ENCODE peak calls at places on chromosome 13, in six cellular contexts. V is body of pancreas, X is WERI-Rb-1, B is stomach, H is left lung, Q is esophagus squamous epithelium. R is an unnamed sample.

GRCh38 chr13:54945978-54946377 is 1917.4 kb downstream of the OLFM4 start:
- DNase-seq in H (no peak), X (no peak), Q (no peak), V (no peak), B (no peak), R (no peak)

GRCh38 chr13:83414393-83414792 is 467.9 kb downstream of the SLITRK1 start:
- DNase-seq in Q (no peak), H (no peak), X (no peak), B (no peak), V (no peak), R (no peak)

GRCh38 chr13:97344250-97345175 is 89.5 kb upstream of the RAP2A start:
- DNase-seq in B (peak), H (no peak), V (peak), Q (no peak), X (peak), R (peak)

GRCh38 chr13:86922936-86923335 is 748.2 kb upstream of the SLITRK5 start:
- DNase-seq in Q (no peak), B (no peak), H (no peak), V (no peak), X (no peak), R (no peak)

GRCh38 chr13:48908381-48909087 is 67.2 kb upstream of the FNDC3A start:
- DNase-seq in V (no peak), H (no peak), B (no peak), X (no peak), Q (no peak), R (no peak)

GRCh38 chr13:78623132-78623531 is 19.8 kb upstream of the POU4F1 start:
- DNase-seq in H (no peak), B (no peak), X (no peak), Q (no peak), V (no peak), R (no peak)

GRCh38 chr13:93775027-93775426 is 548.4 kb downstream of the GPC6 start:
- DNase-seq in X (no peak), V (no peak), Q (no peak), H (no peak), B (no peak), R (no peak)

GRCh38 chr13:32087955-32088747 is 56.6 kb downstream of the FRY start:
- DNase-seq in B (no peak), V (no peak), Q (no peak), H (no peak), X (no peak), R (no peak)

GRCh38 chr13:75145926-75146325 is 336.0 kb downstream of the TBC1D4 start:
- DNase-seq in H (no peak), Q (no peak), X (no peak), B (no peak), V (no peak), R (no peak)

GRCh38 chr13:90800082-90800746 is 547.3 kb upstream of the MIR17HG start:
- DNase-seq in Q (no peak), H (no peak), X (no peak), B (no peak), V (peak), R (no peak)

GRCh38 chr13:51148952-51149573 is 38.0 kb upstream of the C13orf42 start:
- DNase-seq in B (no peak), H (no peak), V (peak), Q (no peak), X (peak), R (no peak)

GRCh38 chr13:72304121-72304745 is 423.2 kb downstream of the MZT1 start:
- DNase-seq in Q (no peak), V (no peak), X (no peak), H (no peak), B (no peak), R (no peak)

GRCh38 chr13:76711515-76712182 is 174.6 kb downstream of the KCTD12 start:
- DNase-seq in B (no peak), X (no peak), Q (no peak), V (no peak), H (no peak), R (no peak)

GRCh38 chr13:67147257-67148218 is 82.6 kb downstream of the PCDH9 start:
- DNase-seq in V (no peak), H (no peak), Q (no peak), B (no peak), X (no peak), R (no peak)

GRCh38 chr13:29922281-29922821 is 71.9 kb upstream of the UBL3 start:
- DNase-seq in H (no peak), X (no peak), Q (no peak), V (no peak), B (no peak), R (no peak)

GRCh38 chr13:102569488-102569887 is 27.3 kb upstream of the TPP2 start:
- DNase-seq in H (no peak), X (no peak), B (no peak), V (no peak), Q (no peak), R (no peak)

GRCh38 chr13:27534976-27535370 is 84.6 kb upstream of the MTIF3 start:
- DNase-seq in H (no peak), X (no peak), Q (no peak), B (no peak), V (no peak), R (no peak)

GRCh38 chr13:39329182-39329639 is 273.8 kb downstream of the LHFPL6 start:
- DNase-seq in H (no peak), B (no peak), V (no peak), Q (no peak), X (no peak), R (no peak)

GRCh38 chr13:29543230-29544215 is 52.0 kb downstream of the SLC7A1 start:
- DNase-seq in H (no peak), V (no peak), Q (no peak), X (no peak), B (no peak), R (no peak)

GRCh38 chr13:112725346-112726017 is 35.6 kb downstream of the ATP11A start:
- DNase-seq in X (no peak), Q (no peak), B (no peak), H (no peak), V (no peak), R (peak)

GRCh38 chr13:75749407-75749806 is 113.3 kb downstream of the LMO7 start:
- DNase-seq in V (no peak), H (no peak), X (no peak), B (no peak), Q (no peak), R (no peak)

GRCh38 chr13:94154362-94154761 is 325.1 kb downstream of the DCT start:
- DNase-seq in B (peak), Q (no peak), V (peak), X (no peak), H (no peak), R (no peak)

GRCh38 chr13:21326155-21327030 is 132.7 kb downstream of the ZDHHC20 start:
- DNase-seq in Q (no peak), V (no peak), B (peak), X (no peak), H (no peak), R (no peak)

GRCh38 chr13:77876176-77876575 is 42.5 kb downstream of the EDNRB start:
- DNase-seq in X (no peak), V (no peak), B (no peak), H (no peak), Q (no peak), R (no peak)

GRCh38 chr13:42720116-42720857 is 61.1 kb upstream of the FAM216B start:
- DNase-seq in X (no peak), Q (no peak), V (no peak), H (no peak), B (peak), R (no peak)

GRCh38 chr13:73096173-73097117 is 37.6 kb downstream of the KLF5 start:
- DNase-seq in B (no peak), V (no peak), X (no peak), H (no peak), Q (no peak), R (no peak)

GRCh38 chr13:80473695-80474094 is 132.8 kb upstream of the SPRY2 start:
- DNase-seq in V (no peak), B (no peak), H (no peak), Q (no peak), X (peak), R (no peak)

GRCh38 chr13:97165527-97166425 is 56.4 kb upstream of the MBNL2 start:
- DNase-seq in V (no peak), H (no peak), X (no peak), B (no peak), Q (no peak), R (no peak)

GRCh38 chr13:28568286-28568685 is 73.4 kb upstream of the FLT1 start:
- DNase-seq in B (peak), H (no peak), Q (no peak), X (no peak), V (peak), R (peak)

GRCh38 chr13:27926644-27927434 is 7.0 kb downstream of the PDX1 start:
- DNase-seq in X (no peak), Q (no peak), H (no peak), B (no peak), V (peak), R (no peak)

GRCh38 chr13:60696602-60697001 is 299.6 kb downstream of the TDRD3 start:
- DNase-seq in Q (no peak), X (no peak), H (no peak), B (no peak), V (no peak), R (no peak)

GRCh38 chr13:101707659-101708058 is 255.2 kb downstream of the ITGBL1 start:
- DNase-seq in V (no peak), B (no peak), H (no peak), X (no peak), Q (no peak), R (no peak)

GRCh38 chr13:31930901-31931522 is 100.6 kb upstream of the FRY start:
- DNase-seq in H (no peak), X (no peak), V (no peak), Q (no peak), B (no peak), R (no peak)

GRCh38 chr13:33611016-33611805 is 206.7 kb upstream of the RFC3 start:
- DNase-seq in Q (no peak), B (peak), H (no peak), V (peak), X (no peak), R (no peak)
- H3K4me3 ChIP-seq in Q (peak), B (peak), H (no peak), V (no peak), X (no peak), R (no peak)

DNA sequence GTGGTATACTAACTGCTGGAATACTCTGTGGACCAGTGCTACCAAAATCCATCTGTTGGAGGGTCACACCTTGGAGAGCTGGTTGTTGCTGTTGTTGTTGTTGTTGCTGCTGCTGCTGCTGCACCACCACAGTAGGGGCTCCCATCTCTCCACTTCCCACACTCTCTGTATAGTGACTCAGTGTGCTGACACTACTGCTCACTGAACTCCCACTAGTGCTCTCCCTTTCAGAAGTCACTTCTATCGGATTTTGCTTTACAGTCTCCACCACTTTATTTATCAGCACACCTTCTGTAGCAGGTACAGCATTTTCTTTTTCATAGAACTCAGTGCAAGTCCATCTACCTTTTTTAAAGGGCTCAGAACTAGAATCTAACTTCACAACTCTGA is 1.7 kb downstream of the TSC22D1 start:
- DNase-seq in Q (no peak), X (no peak), H (no peak), B (no peak), V (no peak), R (no peak)
- H3K4me3 ChIP-seq in Q (peak), X (no peak), H (no peak), B (peak), V (no peak), R (no peak)

GRCh38 chr13:68523838-68524424 is 1293.8 kb upstream of the PCDH9 start:
- DNase-seq in X (no peak), H (peak), V (no peak), Q (no peak), B (no peak), R (no peak)

DNA sequence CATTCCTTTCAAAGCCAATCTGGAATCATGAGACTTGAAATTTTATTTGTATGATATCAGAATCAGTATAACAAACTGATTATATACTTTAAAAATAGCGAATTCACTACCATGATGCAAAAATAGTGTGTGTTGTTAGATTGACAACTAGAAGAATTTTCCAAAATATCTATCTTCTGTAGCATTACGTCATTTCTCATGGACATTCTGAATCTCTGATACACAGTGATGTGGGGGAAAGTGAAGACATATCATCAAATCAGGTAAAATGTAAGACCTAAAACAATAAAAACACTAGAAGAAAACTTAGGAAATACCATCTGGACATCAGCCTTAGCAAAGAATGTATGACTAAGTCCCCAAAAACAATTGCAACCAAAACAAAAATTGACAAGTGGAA is 1292.0 kb upstream of the PCDH9 start:
- DNase-seq in B (no peak), V (no peak), H (no peak), Q (no peak), X (no peak), R (no peak)
- H3K4me3 ChIP-seq in B (no peak), V (no peak), H (no peak), Q (no peak), X (no peak), R (no peak)

DNA sequence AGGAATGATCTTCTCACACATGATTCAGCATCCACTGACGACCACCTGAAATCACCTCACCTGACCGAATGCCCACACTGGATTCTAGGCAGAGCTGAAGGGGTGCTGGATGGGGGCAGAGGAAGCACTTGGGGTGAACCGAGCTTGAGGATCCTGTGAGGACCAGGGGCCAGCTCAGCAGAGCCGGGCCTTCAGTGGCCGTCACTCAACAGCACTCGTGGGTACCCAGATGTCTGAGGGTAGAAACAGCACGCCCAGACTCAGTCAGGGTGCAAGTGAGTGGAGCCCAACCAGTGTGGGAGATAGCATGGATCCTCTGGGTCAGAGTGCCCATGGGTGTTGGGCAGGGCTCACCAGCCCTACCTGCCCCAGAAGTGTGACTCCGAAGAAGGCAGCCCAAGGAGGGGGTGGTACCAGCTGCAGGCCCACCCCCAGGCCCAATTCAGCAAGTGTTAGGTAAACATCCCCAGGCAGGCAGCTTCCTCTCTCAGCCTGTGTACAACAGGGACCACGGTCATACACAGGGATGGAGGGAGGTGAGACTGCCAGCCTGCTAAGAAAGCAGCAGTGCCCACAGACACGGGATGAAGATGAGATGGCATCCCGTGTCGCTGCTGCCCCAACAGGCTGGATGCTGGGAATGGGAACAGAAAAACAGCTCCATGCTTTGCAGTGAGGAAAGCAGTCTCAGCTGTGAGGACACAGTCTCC is 16.6 kb downstream of the GJA3 start:
- DNase-seq in V (no peak), Q (no peak), H (no peak), X (no peak), B (no peak), R (no peak)
- H3K4me3 ChIP-seq in V (no peak), Q (no peak), H (no peak), X (no peak), B (no peak), R (no peak)

DNA sequence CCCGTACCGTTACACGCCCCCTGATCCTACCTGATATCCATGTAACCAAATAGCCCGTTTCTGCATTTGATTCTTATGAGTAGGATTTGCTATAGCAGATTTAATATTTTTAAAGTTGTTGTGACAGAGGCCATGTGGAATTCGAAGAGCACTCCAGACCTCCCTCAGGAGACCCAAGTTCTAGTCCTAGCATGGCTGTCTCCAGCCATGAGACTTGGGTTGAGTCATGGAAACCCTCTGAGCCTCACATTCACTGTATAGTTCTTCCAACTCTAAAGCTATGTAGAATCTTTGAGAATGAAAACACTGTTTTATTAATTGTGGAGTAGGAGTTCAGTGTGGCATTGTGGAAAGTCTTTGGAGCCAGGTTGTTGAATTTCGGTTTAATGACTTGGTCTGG is 8.0 kb upstream of the GPR183 start:
- DNase-seq in H (no peak), X (no peak), B (no peak), Q (no peak), V (no peak), R (no peak)
- H3K4me3 ChIP-seq in H (no peak), X (no peak), B (no peak), Q (no peak), V (no peak), R (no peak)

DNA sequence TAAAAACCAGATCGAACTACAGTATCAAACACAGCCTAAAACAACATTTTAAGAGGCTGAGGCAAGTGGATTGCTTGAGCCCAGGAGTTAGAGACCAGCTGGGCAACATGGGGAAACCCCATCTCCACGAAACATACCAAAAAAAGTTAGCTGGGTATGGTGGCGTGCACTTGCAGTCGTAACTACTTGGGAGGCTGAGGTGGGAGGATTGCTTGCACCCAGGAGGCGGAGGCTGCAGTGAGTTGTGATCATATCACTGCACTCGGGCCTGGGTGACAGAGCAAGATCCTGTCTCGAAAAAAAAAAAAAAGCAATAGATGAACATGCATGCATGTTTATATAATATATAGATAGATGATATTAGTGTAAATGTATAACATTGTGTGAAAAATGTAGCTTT is 5.2 kb upstream of the MRPS31 start:
- DNase-seq in Q (no peak), H (no peak), V (no peak), B (no peak), X (no peak), R (no peak)
- H3K4me3 ChIP-seq in Q (no peak), H (no peak), V (no peak), B (no peak), X (no peak), R (peak)

R was measured in Jurkat, Clone E6-1.